ENCODE peak calls at places on chromosomes 4 and X, in ten cellular contexts. P is IMR-90; I is left ventricle myocardium inferior; Q is H9; V is CD8-positive, alpha-beta T cell; S is A549; J is astrocyte; Z is prostate gland; U is ovary; G is thyroid gland. X is an unnamed sample.

GRCh38 chr4:3283916-3284315 is 8.9 kb upstream of the RGS12 start:
- DNase-seq in I (no peak), J (no peak), Z (no peak), G (no peak), Q (peak), V (no peak), U (no peak), S (no peak), P (no peak), X (peak)

GRCh38 chr4:164239433-164239832 is 514.5 kb upstream of the SMIM31 start:
- DNase-seq in P (no peak), Z (no peak), V (no peak), G (no peak), J (no peak), S (no peak), U (no peak), Q (no peak), I (no peak), X (no peak)

GRCh38 chrX:124229374-124229773 is 103.1 kb upstream of the TEX13D start:
- DNase-seq in V (no peak), Z (no peak), P (no peak), G (no peak), S (no peak), J (no peak), I (no peak), Q (no peak), U (no peak), X (no peak)

GRCh38 chrX:108022491-108023089 is 22.3 kb upstream of the VSIG1 start:
- DNase-seq in I (no peak), S (no peak), Q (no peak), U (no peak), P (peak), Z (no peak), J (no peak), G (no peak), V (no peak), X (no peak)

GRCh38 chr4:121827851-121828250 is 4.2 kb upstream of the CCNA2 start:
- DNase-seq in Z (no peak), J (peak), U (no peak), G (no peak), I (no peak), S (peak), P (peak), V (no peak), Q (no peak), X (peak)

GRCh38 chr4:124933521-124933920 is 221.0 kb upstream of the ANKRD50 start:
- DNase-seq in P (no peak), J (no peak), V (no peak), Z (no peak), U (no peak), S (no peak), Q (no peak), I (no peak), G (no peak), X (no peak)

GRCh38 chr4:80452768-80453167 is 117.2 kb downstream of the CFAP299 start:
- DNase-seq in U (no peak), P (no peak), Q (no peak), G (no peak), I (no peak), V (no peak), Z (no peak), J (no peak), S (no peak), X (no peak)

GRCh38 chrX:153526801-153527599 is 9.6 kb downstream of the ATP2B3 start:
- DNase-seq in Q (no peak), S (no peak), Z (no peak), U (no peak), J (no peak), G (no peak), V (no peak), P (no peak), I (no peak), X (no peak)

GRCh38 chr4:36168127-36168898 is 76.0 kb downstream of the ARAP2 start:
- DNase-seq in Z (no peak), S (no peak), Q (no peak), P (peak), I (no peak), U (no peak), V (no peak), G (no peak), J (peak), X (no peak)

GRCh38 chr4:83067058-83067639 is 32.2 kb downstream of the COPS4 start:
- DNase-seq in J (no peak), S (no peak), I (no peak), Q (no peak), V (no peak), P (no peak), U (no peak), Z (no peak), G (peak), X (no peak)

GRCh38 chr4:100372432-100372831 is 145.4 kb downstream of the EMCN start:
- DNase-seq in Q (no peak), J (no peak), S (peak), P (no peak), I (no peak), U (no peak), V (no peak), Z (no peak), G (no peak), X (peak)

GRCh38 chr4:77045490-77045889 is 30.3 kb downstream of the CCNI start:
- DNase-seq in Q (no peak), I (no peak), Z (no peak), J (no peak), V (no peak), P (peak), S (no peak), U (no peak), G (no peak), X (no peak)

GRCh38 chr4:7872264-7872771 is 67.3 kb downstream of the AFAP1 start:
- DNase-seq in P (peak), J (peak), V (no peak), S (no peak), I (no peak), Q (no peak), G (peak), Z (peak), U (peak), X (no peak)

GRCh38 chr4:189823611-189824010 is 117.1 kb upstream of the FRG1 start:
- DNase-seq in P (no peak), J (no peak), Z (no peak), I (no peak), Q (no peak), V (no peak), S (no peak), G (no peak), U (no peak), X (no peak)

GRCh38 chr4:165027762-165028402 is 3.9 kb upstream of the TRIM60 start:
- DNase-seq in S (no peak), J (no peak), I (no peak), V (no peak), P (no peak), Z (no peak), G (no peak), U (no peak), Q (no peak), X (no peak)

GRCh38 chr4:183716302-183716701 is 57.2 kb downstream of the TRAPPC11 start:
- DNase-seq in J (no peak), P (no peak), G (peak), V (no peak), S (no peak), Q (no peak), U (no peak), Z (no peak), I (no peak), X (no peak)

GRCh38 chr4:183723561-183724228 is 64.6 kb downstream of the TRAPPC11 start:
- DNase-seq in I (no peak), U (no peak), G (no peak), V (no peak), J (no peak), Z (no peak), Q (no peak), P (no peak), S (no peak), X (no peak)

GRCh38 chr4:183721207-183722081 is 62.4 kb downstream of the TRAPPC11 start:
- DNase-seq in U (peak), J (peak), I (peak), G (peak), P (peak), Z (no peak), Q (peak), S (peak), V (no peak), X (no peak)

GRCh38 chr4:183722738-183723560 is 63.9 kb downstream of the TRAPPC11 start:
- DNase-seq in G (peak), Q (peak), J (peak), V (peak), Z (peak), I (peak), P (peak), U (peak), S (no peak), X (peak)

DNA sequence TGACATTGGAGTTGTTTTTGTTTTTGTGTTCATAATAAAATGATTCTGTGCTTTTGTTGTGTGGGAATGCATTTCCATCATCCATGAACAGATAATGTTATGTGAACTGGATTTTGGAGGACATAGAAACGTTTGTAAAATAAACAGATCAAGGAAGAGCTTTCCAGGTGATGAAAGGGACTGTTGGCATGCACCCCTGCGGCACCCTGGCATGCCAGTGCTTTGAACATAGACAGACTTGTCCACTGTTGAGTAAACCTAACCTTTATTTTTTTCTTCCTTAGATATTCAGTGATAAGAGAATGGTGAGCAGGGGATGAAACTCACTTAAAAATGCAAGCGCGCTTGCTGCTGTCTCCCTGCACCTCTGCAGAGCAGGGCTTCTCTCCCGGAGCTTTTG is 59.8 kb downstream of the TRAPPC11 start:
- DNase-seq in Z (peak), S (no peak), I (no peak), J (no peak), Q (no peak), U (no peak), G (no peak), V (no peak), P (no peak), X (no peak)
- TF ChIP-seq CTCF in Z (no peak), S (no peak), I (no peak), J (no peak), Q (no peak), U (no peak), G (no peak), V (no peak), P (no peak), X (no peak)

GRCh38 chr4:113827285-113827684 is 65.7 kb upstream of the CAMK2D start:
- DNase-seq in S (no peak), V (no peak), Q (no peak), J (peak), U (no peak), P (peak), I (no peak), Z (no peak), G (no peak), X (no peak)
- H3K27ac ChIP-seq in S (no peak), V (no peak), Q (no peak), J (no peak), U (no peak), P (no peak), I (no peak), Z (no peak), G (no peak), X (no peak)

GRCh38 chrX:69158166-69159040 is 6.8 kb downstream of the PJA1 start:
- DNase-seq in U (peak), P (peak), Z (peak), I (peak), Q (peak), S (peak), J (peak), G (peak), V (no peak), X (peak)
- TF ChIP-seq CTCF in U (peak), P (peak), Z (no peak), I (peak), Q (peak), S (peak), J (peak), G (no peak), V (peak), X (peak)

GRCh38 chrX:18872621-18873020 is 111.3 kb downstream of the PHKA2 start:
- DNase-seq in Z (no peak), G (no peak), U (no peak), P (no peak), I (no peak), S (no peak), V (no peak), J (no peak), Q (no peak), X (no peak)

GRCh38 chrX:18874560-18875255 is 109.2 kb downstream of the PHKA2 start:
- DNase-seq in V (no peak), Q (no peak), Z (no peak), U (no peak), G (no peak), P (no peak), I (no peak), J (no peak), S (no peak), X (no peak)

GRCh38 chrX:18873836-18874235 is 110.1 kb downstream of the PHKA2 start:
- DNase-seq in P (no peak), I (no peak), J (no peak), Z (no peak), Q (no peak), V (no peak), S (no peak), U (no peak), G (no peak), X (no peak)

GRCh38 chrX:18871970-18872369 is 111.9 kb downstream of the PHKA2 start:
- DNase-seq in I (no peak), U (no peak), Q (no peak), G (no peak), J (no peak), Z (no peak), S (no peak), V (no peak), P (no peak), X (no peak)

DNA sequence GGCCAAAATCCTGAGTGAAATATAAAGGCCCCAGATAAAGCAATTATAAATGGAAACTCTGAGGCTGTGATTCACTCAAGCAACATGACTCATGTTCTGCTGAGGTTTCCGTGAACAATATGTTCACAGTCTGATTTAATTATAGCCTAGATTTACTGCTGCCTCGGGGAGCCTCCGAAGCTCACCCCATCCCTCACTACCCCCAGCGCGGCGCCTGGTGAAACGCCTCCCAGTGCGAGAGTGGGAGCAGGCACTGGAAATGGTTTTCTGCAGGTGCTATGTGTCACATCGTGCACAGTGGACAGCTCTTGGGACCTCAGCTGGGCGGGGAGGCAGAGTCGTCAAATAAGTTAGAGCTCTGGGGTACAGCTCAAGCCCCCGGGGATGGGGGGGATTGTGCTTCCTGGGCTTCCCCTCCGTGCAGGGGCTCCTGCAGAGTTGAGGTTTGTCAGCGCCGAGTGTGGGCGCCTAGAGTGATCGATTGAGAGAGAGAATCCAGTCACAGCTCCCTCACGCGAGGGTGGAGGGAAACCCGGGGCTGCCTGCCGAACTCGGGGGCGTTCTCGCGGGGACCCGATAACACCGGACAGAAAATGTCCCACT is 110.6 kb downstream of the PHKA2 start:
- DNase-seq in J (peak), V (no peak), P (peak), S (peak), Q (no peak), G (no peak), U (no peak), I (no peak), Z (no peak), X (peak)
- H3K27ac ChIP-seq in J (peak), V (no peak), P (no peak), S (peak), Q (no peak), G (no peak), U (no peak), I (peak), Z (no peak), X (peak)

GRCh38 chrX:97482901-97483300 is 599.2 kb downstream of the RPA4 start:
- DNase-seq in G (no peak), P (no peak), I (no peak), Z (no peak), J (no peak), Q (no peak), V (no peak), S (no peak), U (no peak), X (no peak)

GRCh38 chrX:97474933-97475332 is 591.2 kb downstream of the RPA4 start:
- DNase-seq in Z (no peak), G (no peak), S (no peak), P (no peak), V (no peak), U (no peak), J (no peak), Q (no peak), I (no peak), X (no peak)

GRCh38 chrX:97481228-97481627 is 597.5 kb downstream of the RPA4 start:
- DNase-seq in U (no peak), J (no peak), Q (no peak), Z (no peak), P (no peak), V (no peak), S (no peak), G (no peak), I (no peak), X (no peak)

GRCh38 chrX:97479491-97479890 is 595.8 kb downstream of the RPA4 start:
- DNase-seq in Z (no peak), I (no peak), S (no peak), G (no peak), U (no peak), P (no peak), J (no peak), Q (no peak), V (no peak), X (no peak)
- TF ChIP-seq CTCF in Z (no peak), I (no peak), S (no peak), G (no peak), U (no peak), P (no peak), J (no peak), Q (no peak), V (no peak), X (no peak)

X was measured in RWPE1.